ENCODE peak calls at places on chromosomes 1 and 21, in seven cellular contexts. R is gastrocnemius medialis, Z is cardiac fibroblast, G is GM13977, B is epithelial cell of esophagus, S is mammary epithelial cell, O is AG04450. F is an unnamed sample.

GRCh38 chr1:81717230-81717629 is 83.5 kb upstream of the ADGRL2 start:
- DNase-seq in B (peak; percentile 62), G (no peak), S (peak; percentile 57), O (no peak), Z (peak; percentile 59), R (no peak), F (peak; percentile 54)

GRCh38 chr1:211715976-211716375 is 40.6 kb upstream of the NEK2 start:
- DNase-seq in O (no peak), R (no peak), B (no peak), S (no peak), G (no peak), Z (no peak), F (no peak)

GRCh38 chr1:39173119-39173994 is 31.1 kb upstream of the MACF1 start:
- DNase-seq in B (no peak), R (no peak), G (no peak), O (no peak), S (no peak), Z (no peak), F (no peak)

GRCh38 chr1:171329251-171329650 is 15.3 kb downstream of the FMO4 start:
- DNase-seq in O (no peak), S (no peak), G (no peak), B (no peak), Z (no peak), R (no peak), F (no peak)

GRCh38 chr1:164733070-164733469 is 174.1 kb downstream of the PBX1 start:
- DNase-seq in S (peak; percentile 71), R (no peak), Z (peak; percentile 85), B (peak; percentile 69), G (no peak), O (no peak), F (peak; percentile 56)

GRCh38 chr1:11478571-11479374 is at the start of gene DISP3:
- DNase-seq in S (peak; percentile 63), G (peak; percentile 97), O (no peak), R (no peak), Z (peak; percentile 48), B (peak; percentile 68), F (peak; percentile 50)

GRCh38 chr21:40179167-40179566 is 311.9 kb downstream of the PCP4 start:
- DNase-seq in B (no peak), S (no peak), R (no peak), O (no peak), Z (no peak), G (no peak), F (no peak)

GRCh38 chr1:109802901-109803561 is 39.3 kb upstream of the EPS8L3 start:
- DNase-seq in O (no peak), G (no peak), B (no peak), S (no peak), Z (no peak), R (no peak), F (no peak)

GRCh38 chr1:14567056-14567455 is 31.4 kb upstream of the KAZN start:
- DNase-seq in G (no peak), Z (no peak), R (no peak), S (peak; percentile 12), B (peak; percentile 13), O (no peak), F (peak; percentile 26)

GRCh38 chr1:66728021-66728420 is 24.2 kb upstream of the DYNLT5 start:
- DNase-seq in R (no peak), B (peak; percentile 52), O (no peak), S (no peak), Z (peak; percentile 60), G (no peak), F (no peak)

GRCh38 chr1:9107156-9107555 is 21.7 kb downstream of the GPR157 start:
- DNase-seq in G (no peak), R (no peak), O (no peak), B (no peak), Z (no peak), S (no peak), F (no peak)

GRCh38 chr1:42142894-42143675 is 10.1 kb upstream of the GUCA2B start:
- DNase-seq in R (no peak), S (peak; percentile 51), G (peak; percentile 18), B (peak; percentile 63), Z (peak; percentile 19), O (no peak), F (no peak)

GRCh38 chr21:41369105-41369914 is 7.5 kb downstream of the MX2 start:
- DNase-seq in Z (peak; percentile 3), G (peak; percentile 73), R (no peak), S (no peak), B (no peak), O (no peak), F (no peak)

GRCh38 chr1:109821221-109821669 is 57.5 kb upstream of the EPS8L3 start:
- DNase-seq in R (peak; percentile 79), Z (peak; percentile 95), S (peak; percentile 88), B (peak; percentile 93), O (peak; percentile 83), G (peak; percentile 2), F (peak; percentile 96)

GRCh38 chr1:42002220-42002619 is 83.5 kb upstream of the HIVEP3 start:
- DNase-seq in G (no peak), R (no peak), O (no peak), S (peak; percentile 19), Z (no peak), B (no peak), F (no peak)

GRCh38 chr1:12615166-12615915 is 2.7 kb downstream of the DHRS3 start:
- DNase-seq in G (no peak), Z (no peak), R (no peak), B (peak; percentile 26), S (no peak), O (no peak), F (no peak)

GRCh38 chr1:181635108-181635507 is 151.8 kb downstream of the CACNA1E start:
- DNase-seq in O (no peak), R (no peak), S (no peak), Z (no peak), G (no peak), B (no peak), F (no peak)

GRCh38 chr1:36109041-36109679 is 15.9 kb downstream of the COL8A2 start:
- DNase-seq in G (no peak), B (peak; percentile 79), Z (peak; percentile 79), S (peak; percentile 76), R (no peak), O (peak; percentile 18), F (peak; percentile 42)

GRCh38 chr1:11352058-11352715 is 79.2 kb downstream of the UBIAD1 start:
- DNase-seq in S (no peak), R (no peak), O (no peak), Z (no peak), G (no peak), B (no peak), F (no peak)

GRCh38 chr1:240611619-240612490 is at the start of gene GREM2:
- DNase-seq in O (peak; percentile 86), R (no peak), S (peak; percentile 2), G (peak; percentile 62), Z (peak; percentile 45), B (peak; percentile 34), F (peak; percentile 72)

GRCh38 chr21:44890961-44891541 is 17.6 kb upstream of the PTTG1IP start:
- DNase-seq in Z (no peak), O (no peak), B (no peak), G (no peak), S (no peak), R (no peak), F (no peak)

GRCh38 chr1:169201084-169201619 is 94.7 kb downstream of the ATP1B1 start:
- DNase-seq in Z (peak; percentile 21), G (no peak), B (peak; percentile 35), O (no peak), R (no peak), S (peak; percentile 58), F (no peak)

GRCh38 chr1:119285482-119285881 is 83.1 kb upstream of the HAO2 start:
- DNase-seq in B (peak; percentile 95), O (peak; percentile 18), R (no peak), Z (peak; percentile 89), G (no peak), S (peak; percentile 95), F (peak; percentile 86)

GRCh38 chr1:2385606-2386280 is 5.6 kb downstream of the MORN1 start:
- DNase-seq in O (no peak), G (no peak), Z (no peak), R (no peak), S (no peak), B (no peak), F (no peak)

GRCh38 chr1:39857479-39857878 is 25.8 kb downstream of the TRIT1 start:
- DNase-seq in O (no peak), S (no peak), G (no peak), R (no peak), B (no peak), Z (no peak), F (no peak)

GRCh38 chr1:118081387-118081786 is 103.6 kb downstream of the SPAG17 start:
- DNase-seq in R (no peak), Z (no peak), G (peak; percentile 34), B (no peak), O (no peak), S (no peak), F (no peak)

GRCh38 chr1:58397187-58397820 is 149.2 kb downstream of the OMA1 start:
- DNase-seq in Z (peak; percentile 71), B (peak; percentile 69), R (no peak), S (peak; percentile 51), G (no peak), O (peak; percentile 48), F (peak; percentile 8)

GRCh38 chr1:9229549-9229948 is 5.0 kb upstream of the H6PD start:
- DNase-seq in S (no peak), Z (no peak), R (no peak), O (no peak), B (no peak), G (no peak), F (no peak)

GRCh38 chr1:16236495-16237342 is at the start of gene CPLANE2:
- DNase-seq in S (peak; percentile 87), G (peak; percentile 97), Z (peak; percentile 90), R (peak; percentile 86), O (peak; percentile 74), B (peak; percentile 94), F (peak; percentile 89)

GRCh38 chr1:55143686-55144085 is 71.5 kb downstream of the USP24 start:
- DNase-seq in R (no peak), S (peak; percentile 11), O (no peak), Z (no peak), B (no peak), G (no peak), F (no peak)

GRCh38 chr1:100866041-100866900 is 28.4 kb downstream of the EXTL2 start:
- DNase-seq in G (peak; percentile 5), R (no peak), O (no peak), B (peak; percentile 48), Z (peak; percentile 81), S (peak; percentile 48), F (peak; percentile 55)
- TF ChIP-seq CTCF in G (peak; percentile 57), R (peak; percentile 46), O (peak; percentile 60), B (peak; percentile 55), Z (peak; percentile 49), S (peak; percentile 65), F (peak; percentile 54)

GRCh38 chr1:223001653-223002634 is 141.1 kb downstream of the TLR5 start:
- DNase-seq in Z (peak; percentile 64), G (no peak), S (peak; percentile 39), B (peak; percentile 41), O (no peak), R (no peak), F (peak; percentile 86)
- TF ChIP-seq CTCF in Z (peak; percentile 42), G (no peak), S (no peak), B (no peak), O (peak; percentile 41), R (no peak), F (no peak)

GRCh38 chr1:162633327-162633762 is 1.1 kb downstream of the DDR2 start:
- DNase-seq in B (no peak), S (no peak), O (no peak), Z (peak; percentile 56), R (no peak), G (no peak), F (no peak)
- TF ChIP-seq CTCF in B (no peak), S (no peak), O (peak; percentile 33), Z (peak; percentile 36), R (no peak), G (no peak), F (no peak)

GRCh38 chr1:82759035-82759434 is 958.3 kb downstream of the ADGRL2 start:
- DNase-seq in O (no peak), S (no peak), B (peak; percentile 21), Z (no peak), G (no peak), R (no peak), F (no peak)
- TF ChIP-seq CTCF in O (no peak), S (peak; percentile 21), B (peak; percentile 49), Z (no peak), G (no peak), R (no peak), F (no peak)